ENCODE peak calls at places on chromosome 19, in four cellular contexts. One of them, this sample, is unnamed.

GRCh38 chr19:28264556-28264955 is 948.4 kb downstream of the UQCRFS1 start:
- DNase-seq in astrocyte: no peak
- DNase-seq in fibroblast of villous mesenchyme: no peak
- DNase-seq in ascending aorta: no peak
- DNase-seq in this sample: no peak

GRCh38 chr19:19145281-19145999 is 7.2 kb upstream of the TMEM161A start:
- DNase-seq in ascending aorta: no peak
- DNase-seq in fibroblast of villous mesenchyme: no peak
- DNase-seq in astrocyte: no peak
- DNase-seq in this sample: no peak

GRCh38 chr19:16739546-16739945 is 19.9 kb downstream of the NWD1 start:
- DNase-seq in ascending aorta: no peak
- DNase-seq in astrocyte: no peak
- DNase-seq in fibroblast of villous mesenchyme: no peak
- DNase-seq in this sample: no peak

GRCh38 chr19:47609885-47610545 is 1.1 kb downstream of the BICRA start:
- DNase-seq in fibroblast of villous mesenchyme: peak; percentile 53
- DNase-seq in ascending aorta: no peak
- DNase-seq in astrocyte: peak; percentile 16
- DNase-seq in this sample: peak; percentile 48

GRCh38 chr19:53875602-53876340 is 6.2 kb upstream of the PRKCG start:
- DNase-seq in fibroblast of villous mesenchyme: no peak
- DNase-seq in ascending aorta: no peak
- DNase-seq in astrocyte: no peak
- DNase-seq in this sample: no peak

GRCh38 chr19:29380581-29380980 is 145.2 kb upstream of the VSTM2B start:
- DNase-seq in ascending aorta: no peak
- DNase-seq in fibroblast of villous mesenchyme: no peak
- DNase-seq in astrocyte: no peak
- DNase-seq in this sample: no peak

GRCh38 chr19:51272183-51272817 is 21.4 kb downstream of the SIGLECL1 start:
- DNase-seq in fibroblast of villous mesenchyme: no peak
- DNase-seq in astrocyte: no peak
- DNase-seq in ascending aorta: no peak
- DNase-seq in this sample: no peak

GRCh38 chr19:28437390-28438346 is 775.3 kb downstream of the UQCRFS1 start:
- DNase-seq in astrocyte: no peak
- DNase-seq in fibroblast of villous mesenchyme: no peak
- DNase-seq in ascending aorta: no peak
- DNase-seq in this sample: no peak

GRCh38 chr19:44050740-44051653 is 839 bp upstream of the ZNF223 start:
- DNase-seq in astrocyte: no peak
- DNase-seq in fibroblast of villous mesenchyme: no peak
- DNase-seq in ascending aorta: no peak
- DNase-seq in this sample: no peak

GRCh38 chr19:17950310-17951150 is 16.4 kb upstream of the KCNN1 start:
- DNase-seq in fibroblast of villous mesenchyme: no peak
- DNase-seq in astrocyte: no peak
- DNase-seq in ascending aorta: no peak
- DNase-seq in this sample: no peak

GRCh38 chr19:18433039-18433691 is 4.8 kb downstream of the ISYNA1 start:
- DNase-seq in fibroblast of villous mesenchyme: no peak
- DNase-seq in astrocyte: no peak
- DNase-seq in ascending aorta: no peak
- DNase-seq in this sample: no peak

DNA sequence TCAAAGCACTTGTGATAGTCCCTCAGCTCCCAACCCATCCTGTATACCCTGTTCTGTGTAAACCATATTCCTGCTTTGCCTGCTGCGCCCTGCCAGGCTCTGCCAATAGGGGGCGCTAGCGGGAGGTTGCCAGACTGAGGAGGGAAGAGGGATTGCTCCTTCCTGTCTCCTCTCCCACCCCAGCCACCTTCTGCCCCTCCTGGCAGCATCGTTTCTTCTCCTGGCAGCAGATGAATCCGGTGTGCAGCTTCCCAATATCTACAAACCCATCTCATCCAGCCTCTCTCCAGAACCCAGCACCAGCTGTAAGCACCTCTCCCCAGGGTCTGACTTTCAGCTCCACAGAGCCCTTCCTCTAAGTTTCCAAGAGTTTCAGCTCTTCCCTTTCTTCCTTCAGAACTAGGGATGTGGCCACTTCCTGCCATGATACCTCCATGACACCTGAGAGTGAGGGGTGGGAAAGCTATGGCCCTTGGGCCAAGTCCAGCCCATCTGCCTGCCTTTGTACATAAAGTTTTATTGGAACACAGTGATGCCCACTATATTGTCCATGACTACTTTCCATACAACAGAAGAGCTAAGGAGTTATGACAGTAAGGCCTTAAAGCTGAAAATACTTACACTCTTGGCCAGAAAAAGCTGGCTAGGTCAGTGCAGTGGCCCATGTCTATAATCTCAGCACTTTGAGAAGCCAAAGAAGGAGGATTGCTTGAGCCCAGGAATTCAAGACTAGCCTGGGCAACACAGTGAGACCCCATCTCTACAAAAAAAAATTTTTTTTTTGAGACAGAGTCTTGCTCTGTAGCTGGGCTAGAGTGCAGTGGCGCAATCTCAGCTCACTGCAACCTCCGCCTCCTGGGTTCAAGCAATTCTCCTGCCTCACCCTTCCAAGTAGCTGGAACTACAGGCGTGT is 34.5 kb upstream of the ATP1A3 start:
- DNase-seq in ascending aorta: no peak
- DNase-seq in astrocyte: no peak
- DNase-seq in fibroblast of villous mesenchyme: no peak
- DNase-seq in this sample: no peak
- TF ChIP-seq CTCF in ascending aorta: no peak
- TF ChIP-seq CTCF in astrocyte: peak; percentile 33
- TF ChIP-seq CTCF in fibroblast of villous mesenchyme: peak; percentile 55
- TF ChIP-seq CTCF in this sample: peak; percentile 65

GRCh38 chr19:8324186-8325050 is 3.1 kb downstream of the RPS28 start:
- DNase-seq in astrocyte: no peak
- DNase-seq in ascending aorta: no peak
- DNase-seq in fibroblast of villous mesenchyme: no peak
- DNase-seq in this sample: no peak

GRCh38 chr19:8321760-8322637 is 703 bp downstream of the RPS28 start:
- DNase-seq in astrocyte: no peak
- DNase-seq in fibroblast of villous mesenchyme: no peak
- DNase-seq in ascending aorta: no peak
- DNase-seq in this sample: peak; percentile 20

GRCh38 chr19:8321067-8321759 is at the start of the genes NDUFA7 and RPS28:
- DNase-seq in fibroblast of villous mesenchyme: peak; percentile 96
- DNase-seq in ascending aorta: peak; percentile 79
- DNase-seq in astrocyte: peak; percentile 78
- DNase-seq in this sample: peak; percentile 98

GRCh38 chr19:8323781-8324185 is 2.5 kb downstream of the RPS28 start:
- DNase-seq in fibroblast of villous mesenchyme: no peak
- DNase-seq in astrocyte: no peak
- DNase-seq in ascending aorta: no peak
- DNase-seq in this sample: no peak

DNA sequence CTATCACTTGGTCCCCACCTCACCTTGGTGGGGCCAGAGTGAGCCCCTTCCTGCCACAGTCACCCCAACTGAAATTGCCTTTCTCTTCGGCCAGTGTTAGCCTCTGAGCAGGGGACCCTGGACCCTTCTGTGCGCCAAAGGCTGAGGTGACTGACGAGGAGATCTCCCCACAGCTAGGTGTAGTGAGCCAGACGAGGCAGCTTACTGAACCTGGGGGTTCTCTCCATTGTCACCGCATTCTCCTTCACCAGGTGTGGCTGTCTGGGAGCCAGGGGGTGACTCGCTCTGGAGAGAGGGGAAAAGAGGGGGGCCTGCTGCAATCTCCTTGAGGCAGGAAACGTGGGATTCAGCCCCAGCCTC is 1.3 kb downstream of the RPS28 start:
- DNase-seq in fibroblast of villous mesenchyme: no peak
- DNase-seq in astrocyte: no peak
- DNase-seq in ascending aorta: no peak
- DNase-seq in this sample: no peak
- H3K4me3 ChIP-seq in fibroblast of villous mesenchyme: peak overlapping the region; percentile 73
- H3K4me3 ChIP-seq in astrocyte: peak overlapping the region; percentile 97
- H3K4me3 ChIP-seq in ascending aorta: peak overlapping the region; percentile 64
- H3K4me3 ChIP-seq in this sample: peak overlapping the region; percentile 99

GRCh38 chr19:31055454-31055853 is 293.8 kb downstream of the TSHZ3 start:
- DNase-seq in ascending aorta: no peak
- DNase-seq in fibroblast of villous mesenchyme: no peak
- DNase-seq in astrocyte: no peak
- DNase-seq in this sample: no peak

GRCh38 chr19:31049431-31049830 is 299.8 kb downstream of the TSHZ3 start:
- DNase-seq in astrocyte: no peak
- DNase-seq in fibroblast of villous mesenchyme: no peak
- DNase-seq in ascending aorta: no peak
- DNase-seq in this sample: no peak

GRCh38 chr19:31058676-31059075 is 290.6 kb downstream of the TSHZ3 start:
- DNase-seq in ascending aorta: no peak
- DNase-seq in fibroblast of villous mesenchyme: no peak
- DNase-seq in astrocyte: no peak
- DNase-seq in this sample: no peak

GRCh38 chr19:31054430-31054829 is 294.8 kb downstream of the TSHZ3 start:
- DNase-seq in astrocyte: peak; percentile 46
- DNase-seq in ascending aorta: no peak
- DNase-seq in fibroblast of villous mesenchyme: peak; percentile 71
- DNase-seq in this sample: peak; percentile 78
- TF ChIP-seq CTCF in astrocyte: peak; percentile 59
- TF ChIP-seq CTCF in ascending aorta: no peak
- TF ChIP-seq CTCF in fibroblast of villous mesenchyme: peak; percentile 79
- TF ChIP-seq CTCF in this sample: peak; percentile 71

GRCh38 chr19:5337886-5338595 is 2.6 kb downstream of the PTPRS start:
- DNase-seq in fibroblast of villous mesenchyme: no peak
- DNase-seq in ascending aorta: no peak
- DNase-seq in astrocyte: no peak
- DNase-seq in this sample: no peak

GRCh38 chr19:5339950-5340636 is 519 bp downstream of the PTPRS start:
- DNase-seq in fibroblast of villous mesenchyme: no peak
- DNase-seq in ascending aorta: no peak
- DNase-seq in astrocyte: no peak
- DNase-seq in this sample: no peak

GRCh38 chr19:5338661-5339469 is 1.7 kb downstream of the PTPRS start:
- DNase-seq in ascending aorta: no peak
- DNase-seq in fibroblast of villous mesenchyme: no peak
- DNase-seq in astrocyte: no peak
- DNase-seq in this sample: no peak

GRCh38 chr19:5340637-5341447 is at the start of gene PTPRS:
- DNase-seq in fibroblast of villous mesenchyme: peak; percentile 69
- DNase-seq in ascending aorta: no peak
- DNase-seq in astrocyte: peak; percentile 50
- DNase-seq in this sample: peak; percentile 71

DNA sequence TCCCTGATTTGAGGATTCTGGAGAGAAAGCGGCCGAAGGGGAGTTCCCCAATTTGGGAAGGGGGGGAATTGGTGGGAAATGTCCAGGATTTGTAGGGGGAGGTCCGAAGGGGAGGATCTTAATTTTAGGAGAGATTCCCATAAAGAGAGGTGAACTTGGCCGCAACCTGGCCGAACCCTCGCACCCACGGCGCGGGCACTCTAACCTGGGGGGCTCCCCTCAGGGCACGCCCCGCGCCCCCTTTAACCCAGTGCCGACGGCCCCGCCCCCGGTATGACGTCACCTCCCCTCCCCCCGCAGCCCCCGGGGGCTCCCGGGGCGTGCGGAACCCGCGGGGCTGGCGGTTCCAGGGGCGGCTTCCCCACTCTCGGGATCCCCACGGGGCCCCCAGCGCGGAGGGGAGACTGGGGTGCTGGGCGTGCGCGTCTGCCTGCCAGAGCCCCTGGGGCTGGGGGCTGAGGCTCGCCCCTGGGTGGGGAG is 1.1 kb downstream of the PTPRS start:
- DNase-seq in fibroblast of villous mesenchyme: no peak
- DNase-seq in astrocyte: no peak
- DNase-seq in ascending aorta: no peak
- DNase-seq in this sample: no peak
- H3K4me3 ChIP-seq in fibroblast of villous mesenchyme: peak overlapping the region; percentile 61
- H3K4me3 ChIP-seq in astrocyte: peak overlapping the region; percentile 62
- H3K4me3 ChIP-seq in ascending aorta: peak overlapping the region; percentile 71
- H3K4me3 ChIP-seq in this sample: peak overlapping the region; percentile 56

GRCh38 chr19:36203293-36203692 is 11.2 kb downstream of the ZNF565 start:
- DNase-seq in astrocyte: no peak
- DNase-seq in ascending aorta: no peak
- DNase-seq in fibroblast of villous mesenchyme: no peak
- DNase-seq in this sample: no peak
- TF ChIP-seq CTCF in astrocyte: no peak
- TF ChIP-seq CTCF in ascending aorta: no peak
- TF ChIP-seq CTCF in fibroblast of villous mesenchyme: no peak
- TF ChIP-seq CTCF in this sample: no peak

GRCh38 chr19:4328243-4328990 is 10.2 kb downstream of the STAP2 start:
- DNase-seq in fibroblast of villous mesenchyme: peak; percentile 96
- DNase-seq in astrocyte: peak; percentile 51
- DNase-seq in ascending aorta: peak; percentile 74
- DNase-seq in this sample: peak; percentile 98
- H3K4me3 ChIP-seq in fibroblast of villous mesenchyme: peak overlapping the region; percentile 61
- H3K4me3 ChIP-seq in astrocyte: peak overlapping the region; percentile 49
- H3K4me3 ChIP-seq in ascending aorta: peak overlapping the region; percentile 50
- H3K4me3 ChIP-seq in this sample: peak overlapping the region; percentile 47

DNA sequence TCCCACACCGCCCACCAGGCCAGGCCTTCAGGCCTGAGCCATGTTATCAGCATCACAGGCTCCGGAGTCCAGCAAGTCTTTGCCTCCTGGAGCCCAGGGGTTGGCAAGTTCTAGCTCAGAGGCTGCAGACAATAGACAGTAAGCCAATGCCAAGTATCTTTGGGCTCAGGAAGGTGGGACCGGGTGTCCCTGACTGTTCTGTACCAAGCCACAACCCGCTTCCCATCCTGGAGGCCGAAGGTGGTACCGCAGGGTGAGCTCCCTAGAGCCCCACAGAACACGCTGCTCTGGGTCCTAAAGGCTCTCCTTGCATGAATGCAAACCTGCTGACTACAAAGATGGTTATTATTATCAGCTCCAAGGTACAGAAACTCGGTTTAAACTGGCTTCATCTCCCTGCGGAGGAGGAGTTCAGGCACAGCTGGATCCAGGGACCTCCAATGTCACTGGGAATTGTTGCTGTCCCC is 5.5 kb upstream of the FSTL3 start:
- DNase-seq in astrocyte: no peak
- DNase-seq in ascending aorta: no peak
- DNase-seq in fibroblast of villous mesenchyme: no peak
- DNase-seq in this sample: no peak
- TF ChIP-seq CTCF in astrocyte: no peak
- TF ChIP-seq CTCF in ascending aorta: no peak
- TF ChIP-seq CTCF in fibroblast of villous mesenchyme: peak; percentile 21
- TF ChIP-seq CTCF in this sample: peak; percentile 13

GRCh38 chr19:11379857-11380350 is 4.2 kb downstream of the EPOR start:
- DNase-seq in fibroblast of villous mesenchyme: no peak
- DNase-seq in astrocyte: no peak
- DNase-seq in ascending aorta: no peak
- DNase-seq in this sample: no peak
- H3K4me3 ChIP-seq in fibroblast of villous mesenchyme: no peak overlapping the region
- H3K4me3 ChIP-seq in astrocyte: no peak overlapping the region
- H3K4me3 ChIP-seq in ascending aorta: no peak overlapping the region
- H3K4me3 ChIP-seq in this sample: no peak overlapping the region

GRCh38 chr19:2479556-2480194 is 3.7 kb downstream of the GADD45B start:
- DNase-seq in astrocyte: no peak
- DNase-seq in fibroblast of villous mesenchyme: no peak
- DNase-seq in ascending aorta: no peak
- DNase-seq in this sample: peak; percentile 45
- TF ChIP-seq CTCF in astrocyte: peak; percentile 29
- TF ChIP-seq CTCF in fibroblast of villous mesenchyme: no peak
- TF ChIP-seq CTCF in ascending aorta: peak; percentile 2
- TF ChIP-seq CTCF in this sample: no peak

This sample was measured in cardiac fibroblast.